ENCODE peak calls at places on chromosomes 4 and X, in four cellular contexts. I is GM12878, L is K562, T is HepG2. N is an unnamed sample.

GRCh38 chr4:138401330-138401729 is 159.2 kb upstream of the SLC7A11 start:
- DNase-seq in I (no peak), L (peak), T (no peak), N (no peak)

GRCh38 chrX:40644821-40645358 is 2.5 kb downstream of the CXorf38 start:
- DNase-seq in I (peak), L (peak), T (peak), N (no peak)

GRCh38 chr4:94757192-94758140 is at the start of gene BMPR1B:
- DNase-seq in I (no peak), L (no peak), T (no peak), N (no peak)

GRCh38 chr4:41258783-41259182 is 2.1 kb downstream of the UCHL1 start:
- DNase-seq in I (no peak), L (peak), T (peak), N (peak)

GRCh38 chr4:71186566-71187398 is 152.0 kb upstream of the SLC4A4 start:
- DNase-seq in I (no peak), L (no peak), T (no peak), N (peak)

GRCh38 chr4:48439988-48440387 is 43.2 kb upstream of the SLC10A4 start:
- DNase-seq in I (no peak), L (no peak), T (no peak), N (no peak)

GRCh38 chr4:89290727-89291126 is 16.9 kb downstream of the GPRIN3 start:
- DNase-seq in I (no peak), L (no peak), T (no peak), N (no peak)

GRCh38 chrX:10174810-10175209 is 18.0 kb downstream of the CLCN4 start:
- DNase-seq in I (no peak), L (no peak), T (no peak), N (no peak)

GRCh38 chr4:183639291-183639690 is 19.7 kb downstream of the RWDD4 start:
- DNase-seq in I (no peak), L (no peak), T (no peak), N (no peak)

GRCh38 chr4:164614999-164615398 is 138.9 kb upstream of the SMIM31 start:
- DNase-seq in I (no peak), L (no peak), T (no peak), N (no peak)

GRCh38 chrX:104343408-104344129 is 88.8 kb upstream of the ESX1 start:
- DNase-seq in I (peak), L (peak), T (peak), N (peak)

GRCh38 chr4:47368211-47368610 is 95.3 kb downstream of the COMMD8 start:
- DNase-seq in I (no peak), L (no peak), T (no peak), N (no peak)

DNA sequence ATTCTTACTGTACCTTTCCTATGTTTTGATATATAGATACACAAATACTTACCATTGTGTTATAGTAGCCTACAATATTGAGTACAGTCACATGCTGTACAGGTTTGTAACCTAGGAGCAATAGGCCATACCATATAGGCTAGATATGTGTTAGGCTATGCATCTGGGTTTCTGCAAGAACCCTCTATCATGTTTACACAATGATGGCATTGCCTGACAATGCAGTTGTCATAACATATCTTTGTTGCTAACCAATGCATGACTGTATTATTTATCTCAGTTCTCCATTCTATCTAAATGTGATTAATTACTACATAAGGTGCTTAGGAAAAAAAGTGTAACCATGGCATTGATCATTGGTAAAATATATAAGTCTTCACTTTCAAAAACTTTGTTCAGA is 10.0 kb upstream of the SPCS3 start:
- DNase-seq in I (no peak), L (no peak), T (no peak), N (no peak)
- TF ChIP-seq RAD21 in I (no peak), L (no peak), T (no peak), N (no peak)

DNA sequence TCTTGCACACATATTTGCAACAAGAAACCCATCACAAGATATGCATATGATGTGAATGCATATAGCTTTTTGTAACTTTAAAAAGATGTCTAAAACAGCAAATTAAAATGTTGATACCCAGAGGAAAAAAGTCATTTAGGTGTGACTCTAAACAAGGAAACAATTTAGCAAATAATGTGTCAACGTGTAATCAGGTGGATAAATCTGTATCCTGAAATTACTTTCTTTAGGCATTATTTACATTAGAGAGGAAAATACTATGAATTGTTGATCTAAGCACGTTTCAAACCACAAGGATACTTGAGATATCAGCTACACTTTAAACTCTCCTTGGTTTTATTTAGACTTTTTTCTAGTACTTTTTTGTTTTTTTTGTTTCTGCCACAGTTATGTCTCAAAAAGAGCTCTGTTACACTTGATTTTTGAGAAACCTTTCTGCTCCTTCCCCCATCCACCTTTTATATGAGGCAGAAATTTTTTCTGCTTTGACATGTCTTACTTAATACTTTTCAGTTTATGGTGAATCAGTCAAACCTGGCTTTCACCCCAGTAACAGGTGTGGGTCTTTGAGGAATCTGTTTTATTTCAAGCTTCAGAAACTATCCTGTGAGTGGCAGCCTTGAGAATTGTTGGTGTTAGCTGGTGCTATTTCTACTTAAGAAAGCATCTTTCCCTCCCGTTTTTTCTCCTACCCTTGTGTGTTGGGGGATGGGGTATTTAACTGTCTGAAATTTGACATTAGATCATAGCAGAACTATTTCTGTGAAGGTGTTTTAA is 1.9 kb downstream of the NPNT start:
- DNase-seq in I (no peak), L (no peak), T (no peak), N (no peak)
- H3K4me3 ChIP-seq in I (peak), L (no peak), T (no peak), N (no peak)

DNA sequence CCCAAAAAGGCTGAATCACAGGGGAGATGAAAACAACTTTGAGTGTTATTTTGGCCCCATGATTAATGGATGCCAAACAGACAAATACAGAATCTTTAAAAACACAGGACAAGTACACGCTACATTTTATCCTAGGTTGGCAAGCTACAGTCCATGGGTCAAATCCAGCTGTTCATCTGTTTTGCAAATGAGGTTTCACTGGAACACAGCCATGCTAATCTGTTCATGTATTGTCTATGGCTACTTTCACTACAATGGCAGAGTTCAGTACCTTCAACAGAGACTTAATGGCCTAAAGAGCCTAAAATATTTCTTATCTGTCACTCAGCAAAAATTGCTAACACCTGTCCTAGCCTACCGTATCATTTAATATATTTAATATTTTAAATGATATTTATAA is 1548.5 kb upstream of the IGFBP7 start:
- DNase-seq in I (no peak), L (no peak), T (no peak), N (no peak)
- TF ChIP-seq ESRRA in I (no peak), L (no peak), T (no peak), N (no peak)

GRCh38 chr4:149121015-149121404 is 678.8 kb upstream of the NR3C2 start:
- DNase-seq in I (no peak), L (no peak), T (no peak), N (no peak)

DNA sequence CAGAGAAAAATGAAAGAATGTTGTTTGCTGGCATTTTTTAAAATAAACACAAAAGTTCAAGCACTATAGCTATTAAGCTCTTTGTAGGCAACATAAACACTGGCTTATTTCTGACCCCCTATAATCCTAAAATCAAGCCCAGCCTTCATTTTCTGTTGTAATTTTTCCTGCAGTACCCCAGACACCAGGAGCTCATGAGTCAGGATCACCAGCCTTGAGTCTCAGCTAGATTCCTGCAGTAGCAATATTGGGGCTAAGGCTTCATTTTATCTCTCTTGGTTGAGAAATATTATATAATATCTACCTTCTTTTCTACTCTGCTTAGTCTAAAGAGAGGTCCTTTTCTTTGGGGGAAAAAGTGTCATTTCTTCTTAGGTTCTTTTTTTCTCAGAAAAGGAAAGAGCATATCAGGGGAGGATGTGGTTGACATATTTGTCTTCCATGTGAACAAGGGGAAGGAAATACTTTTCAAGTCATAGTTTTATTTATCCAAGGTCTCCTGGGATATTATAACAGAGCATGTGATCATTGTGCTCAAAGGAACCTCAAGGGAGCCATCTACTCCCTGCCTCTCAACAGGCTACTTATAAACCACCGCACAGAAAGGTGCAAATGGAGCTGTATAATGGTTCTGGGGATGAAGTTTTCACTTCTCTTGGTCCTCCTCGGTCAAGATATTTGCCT is 678.3 kb upstream of the NR3C2 start:
- DNase-seq in I (no peak), L (no peak), T (no peak), N (no peak)
- TF ChIP-seq RAD21 in I (no peak), L (no peak), T (no peak), N (no peak)

GRCh38 chr4:2042207-2042946 is 16.8 kb upstream of the NAT8L start:
- DNase-seq in I (no peak), L (peak), T (no peak), N (no peak)

GRCh38 chr4:2041234-2042130 is 17.6 kb upstream of the NAT8L start:
- DNase-seq in I (peak), L (peak), T (peak), N (peak)

GRCh38 chr4:2044119-2044485 is 15.0 kb upstream of the NAT8L start:
- DNase-seq in I (no peak), L (no peak), T (no peak), N (no peak)

GRCh38 chr4:2043396-2044118 is 15.6 kb upstream of the NAT8L start:
- DNase-seq in I (no peak), L (no peak), T (no peak), N (no peak)

GRCh38 chr4:2042947-2043395 is 16.2 kb upstream of the NAT8L start:
- DNase-seq in I (no peak), L (no peak), T (no peak), N (no peak)
- H3K4me3 ChIP-seq in I (peak), L (peak), T (no peak), N (peak)

GRCh38 chrX:14497184-14497666 is 32.1 kb upstream of the GLRA2 start:
- DNase-seq in I (peak), L (no peak), T (no peak), N (no peak)
- TF ChIP-seq ESRRA in I (no peak), L (no peak), T (no peak), N (no peak)

GRCh38 chr4:153781717-153782416 is 7.0 kb downstream of the SFRP2 start:
- DNase-seq in I (no peak), L (no peak), T (no peak), N (no peak)
- TF ChIP-seq RAD21 in I (no peak), L (no peak), T (no peak), N (no peak)

N was measured in A549.